ENCODE peak calls at places on chromosomes 16 and 17, in five cellular contexts. T is HFFc6, L is NCI-H1930, M is SK-N-SH, G is MG63. E is an unnamed sample.

GRCh38 chr16:80759419-80760162 is 44.8 kb downstream of the CDYL2 start:
- DNase-seq in T (no peak), G (no peak), M (no peak), L (no peak), E (no peak)

GRCh38 chr16:19524866-19525723 is 1.4 kb downstream of the CCP110 start:
- DNase-seq in M (peak; percentile 28), T (no peak), G (no peak), L (no peak), E (no peak)

GRCh38 chr16:8374586-8374985 is 215.7 kb downstream of the TMEM114 start:
- DNase-seq in M (no peak), T (no peak), L (no peak), G (no peak), E (no peak)

GRCh38 chr17:38605852-38606645 is at the start of gene SRCIN1:
- DNase-seq in M (peak; percentile 92), L (peak; percentile 44), G (peak; percentile 76), T (no peak), E (peak; percentile 76)

GRCh38 chr17:50875074-50875473 is 8.9 kb upstream of the TOB1 start:
- DNase-seq in G (no peak), M (no peak), L (no peak), T (no peak), E (no peak)

GRCh38 chr16:61564741-61565140 is 471.5 kb downstream of the CDH8 start:
- DNase-seq in T (no peak), G (no peak), M (no peak), L (no peak), E (no peak)

GRCh38 chr16:66476328-66477027 is 49.4 kb downstream of the BEAN1 start:
- DNase-seq in G (no peak), M (peak; percentile 68), T (no peak), L (no peak), E (no peak)

GRCh38 chr17:57619061-57619937 is 125.8 kb downstream of the CCDC182 start:
- DNase-seq in L (no peak), M (peak; percentile 55), T (peak; percentile 65), G (peak; percentile 40), E (peak; percentile 52)

GRCh38 chr17:50830994-50831393 is 4.4 kb upstream of the WFIKKN2 start:
- DNase-seq in M (peak; percentile 61), G (no peak), T (no peak), L (no peak), E (peak; percentile 93)

GRCh38 chr16:48067388-48067787 is 88.4 kb downstream of the ABCC12 start:
- DNase-seq in M (no peak), G (no peak), L (no peak), T (no peak), E (no peak)

GRCh38 chr16:27239026-27239425 is 29.5 kb downstream of the NSMCE1 start:
- DNase-seq in M (no peak), T (no peak), L (no peak), G (no peak), E (no peak)

GRCh38 chr16:82456683-82457082 is 170.1 kb upstream of the CDH13 start:
- DNase-seq in G (peak; percentile 19), L (peak; percentile 15), T (peak; percentile 15), M (peak; percentile 69), E (peak; percentile 52)

GRCh38 chr16:69833791-69834282 is 71.7 kb downstream of the WWP2 start:
- DNase-seq in T (no peak), L (no peak), G (peak; percentile 15), M (no peak), E (no peak)

GRCh38 chr16:49801290-49801689 is 54.6 kb downstream of the ZNF423 start:
- DNase-seq in G (no peak), M (no peak), T (no peak), L (no peak), E (no peak)

GRCh38 chr16:4316732-4317461 is 1.0 kb downstream of the GLIS2 start:
- DNase-seq in T (no peak), M (peak; percentile 74), L (no peak), G (peak; percentile 99), E (no peak)

GRCh38 chr17:48456584-48456983 is 26.6 kb upstream of the SKAP1 start:
- DNase-seq in L (no peak), T (no peak), G (no peak), M (no peak), E (no peak)

GRCh38 chr17:57543230-57543629 is 201.9 kb downstream of the CCDC182 start:
- DNase-seq in M (no peak), G (no peak), T (no peak), L (no peak), E (no peak)

GRCh38 chr16:62035115-62036092 is 834 bp downstream of the CDH8 start:
- DNase-seq in T (no peak), M (peak; percentile 38), L (peak; percentile 22), G (no peak), E (peak; percentile 62)

GRCh38 chr17:50423553-50424159 is 2.4 kb upstream of the ACSF2 start:
- DNase-seq in M (no peak), T (peak; percentile 96), L (no peak), G (peak; percentile 94), E (peak; percentile 42)

GRCh38 chr17:7261377-7262191 is 694 bp downstream of the CLDN7 start:
- DNase-seq in T (no peak), G (no peak), L (no peak), M (peak; percentile 76), E (no peak)

GRCh38 chr17:1087381-1088241 is 90.7 kb downstream of the TIMM22 start:
- DNase-seq in G (peak; percentile 69), L (peak; percentile 51), M (peak; percentile 89), T (no peak), E (peak; percentile 55)

GRCh38 chr16:46765050-46765449 is 16.9 kb upstream of the MYLK3 start:
- DNase-seq in M (no peak), L (no peak), G (peak; percentile 59), T (peak; percentile 68), E (no peak)

GRCh38 chr16:88553739-88554138 is 16.5 kb upstream of the ZC3H18 start:
- DNase-seq in M (no peak), G (no peak), T (no peak), L (no peak), E (no peak)

GRCh38 chr17:34370376-34370996 is 7.5 kb upstream of the CCL1 start:
- DNase-seq in G (no peak), L (no peak), M (no peak), T (no peak), E (no peak)

GRCh38 chr17:7834554-7834890 is 505 bp downstream of the KDM6B start:
- DNase-seq in G (peak; percentile 73), L (no peak), M (peak; percentile 58), T (no peak), E (no peak)

GRCh38 chr17:15194859-15195277 is 70.3 kb downstream of the PMP22 start:
- DNase-seq in T (peak; percentile 76), L (peak; percentile 52), M (no peak), G (no peak), E (no peak)

GRCh38 chr16:65414284-65414984 is 292.6 kb upstream of the CDH11 start:
- DNase-seq in L (no peak), T (peak; percentile 89), M (peak; percentile 20), G (peak; percentile 51), E (no peak)

GRCh38 chr16:1775846-1776671 is 3.1 kb upstream of the MRPS34 start:
- DNase-seq in L (no peak), M (no peak), G (no peak), T (no peak), E (no peak)

GRCh38 chr17:41463746-41464145 is 3.4 kb downstream of the KRT32 start:
- DNase-seq in T (no peak), M (no peak), G (no peak), L (no peak), E (no peak)

GRCh38 chr16:83813818-83814653 is 6.3 kb downstream of the HSBP1 start:
- DNase-seq in M (no peak), T (peak; percentile 29), G (no peak), L (peak; percentile 22), E (no peak)

GRCh38 chr17:44086364-44087311 is 16.1 kb downstream of the G6PC3 start:
- DNase-seq in G (peak; percentile 95), M (peak; percentile 81), L (no peak), T (peak; percentile 94), E (no peak)

GRCh38 chr17:69269174-69269998 is 40.8 kb upstream of the ABCA10 start:
- DNase-seq in G (peak; percentile 2), M (no peak), T (peak; percentile 29), L (no peak), E (no peak)

GRCh38 chr17:12536472-12536871 is 129.2 kb upstream of the MYOCD start:
- DNase-seq in M (no peak), T (peak; percentile 51), G (no peak), L (no peak), E (no peak)

GRCh38 chr17:27506348-27507218 is 50.3 kb downstream of the KSR1 start:
- DNase-seq in L (no peak), M (no peak), T (no peak), G (no peak), E (no peak)

GRCh38 chr16:34803683-34804416 is 1344.4 kb downstream of the TP53TG3F start:
- DNase-seq in L (no peak), T (no peak), M (peak; percentile 0), G (no peak), E (no peak)

GRCh38 chr16:28900601-28901000 is 22.3 kb downstream of the ATP2A1 start:
- DNase-seq in L (no peak), T (no peak), G (no peak), M (no peak), E (no peak)

GRCh38 chr16:29007865-29008593 is 23.2 kb downstream of the LAT start:
- DNase-seq in T (peak; percentile 72), G (peak; percentile 79), M (no peak), L (no peak), E (no peak)

GRCh38 chr17:80861892-80862291 is 129.7 kb upstream of the CHMP6 start:
- DNase-seq in G (no peak), L (no peak), T (no peak), M (peak; percentile 88), E (no peak)

E was measured in SK-N-DZ.